ENCODE peak calls at places on chromosomes 6 and 20, in seven cellular contexts. B, R, M, Z, H, Y and J are unnamed samples. For H3K4me1 and H3K27me3, the result is how much of the 10 kb centered on the place peaks cover.

GRCh38 chr6:11320914-11321549 is 88.6 kb upstream of the NEDD9 start:
- DNase-seq in B (no peak), R (no peak), M (no peak), Z (no peak), H (no peak), Y (no peak), J (no peak)

GRCh38 chr20:50708845-50709555 is 17.7 kb upstream of the RIPOR3 start:
- DNase-seq in B (no peak), R (no peak), M (no peak), Z (no peak), H (no peak), Y (no peak), J (no peak)

GRCh38 chr6:156109713-156110112 is 654.1 kb upstream of the NOX3 start:
- DNase-seq in B (no peak), R (no peak), M (no peak), Z (no peak), H (no peak), Y (peak), J (no peak)

GRCh38 chr6:116557863-116558262 is 4.3 kb downstream of the CALHM4 start:
- DNase-seq in B (no peak), R (no peak), M (peak), Z (no peak), H (no peak), Y (peak), J (no peak)

GRCh38 chr6:142152731-142153130 is 5.7 kb downstream of the VTA1 start:
- DNase-seq in B (no peak), R (no peak), M (peak), Z (no peak), H (no peak), Y (peak), J (no peak)

GRCh38 chr6:91731939-91732338 is 1145.1 kb upstream of the MAP3K7 start:
- DNase-seq in B (no peak), R (no peak), M (no peak), Z (no peak), H (no peak), Y (no peak), J (no peak)

GRCh38 chr20:49510562-49511117 is 28.2 kb upstream of the KCNB1 start:
- DNase-seq in B (no peak), R (peak), M (peak), Z (no peak), H (peak), Y (peak), J (no peak)

GRCh38 chr6:48919555-48919954 is 543.5 kb downstream of the MMUT start:
- DNase-seq in B (no peak), R (no peak), M (no peak), Z (no peak), H (no peak), Y (no peak), J (no peak)

GRCh38 chr20:61742097-61742805 is 323.4 kb downstream of the TAF4 start:
- DNase-seq in B (no peak), R (no peak), M (no peak), Z (no peak), H (no peak), Y (no peak), J (no peak)

GRCh38 chr6:4133941-4134838 is 1.2 kb downstream of the ECI2 start:
- DNase-seq in B (peak), R (peak), M (peak), Z (no peak), H (no peak), Y (no peak), J (peak)

GRCh38 chr20:9285617-9286016 is 216.7 kb downstream of the PLCB4 start:
- DNase-seq in B (no peak), R (no peak), M (no peak), Z (no peak), H (no peak), Y (no peak), J (no peak)

GRCh38 chr6:130132286-130132701 is 90.5 kb downstream of the SAMD3 start:
- DNase-seq in B (no peak), R (no peak), M (no peak), Z (no peak), H (no peak), Y (no peak), J (peak)

GRCh38 chr20:10783660-10784336 is 110.0 kb upstream of the JAG1 start:
- DNase-seq in B (no peak), R (no peak), M (peak), Z (no peak), H (no peak), Y (no peak), J (no peak)

DNA sequence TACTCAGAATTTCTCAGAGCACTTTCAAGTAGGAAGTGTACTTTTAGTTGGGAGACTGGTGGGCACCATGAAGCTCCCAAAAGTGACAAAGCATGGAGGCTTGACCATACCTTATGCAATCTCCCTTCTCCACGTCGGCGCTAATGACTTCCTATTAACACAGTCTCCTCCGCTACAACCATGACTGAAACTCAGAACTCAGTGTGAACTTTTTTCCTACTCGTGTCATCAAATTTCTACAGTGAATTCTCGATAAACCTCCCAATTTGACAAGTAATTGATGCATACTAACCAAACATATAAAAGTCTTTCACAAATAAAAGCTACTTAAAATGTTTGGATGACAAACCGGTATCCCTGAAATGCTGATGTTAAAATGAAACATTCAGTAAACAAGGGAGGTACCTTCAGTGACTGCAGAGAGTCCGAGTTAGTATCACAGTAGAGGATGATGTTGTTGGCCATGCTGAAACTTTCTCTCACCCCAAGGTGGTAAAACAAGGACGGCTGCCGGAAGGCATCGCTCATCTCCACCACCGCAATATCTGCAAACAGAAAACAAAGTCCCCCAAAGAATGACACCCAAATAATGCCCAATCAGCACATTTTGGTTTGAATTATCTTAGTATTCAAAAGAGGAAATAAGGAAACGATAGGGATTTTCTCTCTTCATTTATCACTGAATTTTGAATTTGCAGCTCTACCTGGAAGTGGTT is 72.1 kb downstream of the MAP3K5 start:
- DNase-seq in B (no peak), R (no peak), M (no peak), Z (no peak), H (no peak), Y (no peak), J (no peak)
- H3K4me3 ChIP-seq in B (no peak), R (no peak), M (no peak), Z (no peak), H (no peak), Y (no peak), J (no peak)

GRCh38 chr6:120198033-120198432 is 848.5 kb upstream of the MAN1A1 start:
- DNase-seq in B (no peak), R (no peak), M (peak), Z (no peak), H (no peak), Y (no peak), J (no peak)

GRCh38 chr6:120202878-120203277 is 853.3 kb upstream of the MAN1A1 start:
- DNase-seq in B (no peak), R (no peak), M (no peak), Z (no peak), H (no peak), Y (no peak), J (no peak)

DNA sequence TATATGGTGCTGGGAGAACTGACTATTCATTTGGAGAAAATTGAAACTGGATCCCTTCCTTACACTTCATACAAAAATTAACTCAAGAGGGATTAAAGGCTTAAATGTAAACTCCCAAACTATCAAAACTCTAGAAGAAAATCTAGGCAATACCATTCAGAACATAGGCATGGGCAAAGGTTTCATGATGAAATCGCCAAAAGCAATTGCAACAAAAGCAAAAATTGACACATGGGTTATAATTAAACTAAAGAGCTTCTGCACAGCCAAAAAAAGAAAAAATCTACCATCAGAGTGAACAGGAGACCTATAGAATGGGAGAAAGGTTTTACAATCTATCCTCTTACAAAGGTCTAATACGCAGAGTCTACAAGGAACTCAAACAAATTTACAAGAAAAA is 851.3 kb upstream of the MAN1A1 start:
- DNase-seq in B (no peak), R (no peak), M (no peak), Z (no peak), H (no peak), Y (no peak), J (no peak)
- H3K4me1 ChIP-seq in B (under half), R (under half), M (under half), Z (under half), H (under half), Y (under half), J (under half)

GRCh38 chr20:59571151-59571550 is 33.2 kb upstream of the PHACTR3 start:
- DNase-seq in B (no peak), R (no peak), M (no peak), Z (no peak), H (no peak), Y (no peak), J (no peak)

GRCh38 chr20:59572515-59572914 is 31.8 kb upstream of the PHACTR3 start:
- DNase-seq in B (no peak), R (no peak), M (no peak), Z (no peak), H (no peak), Y (no peak), J (no peak)

GRCh38 chr20:59569305-59569704 is 35.0 kb upstream of the PHACTR3 start:
- DNase-seq in B (no peak), R (no peak), M (no peak), Z (no peak), H (no peak), Y (no peak), J (no peak)

GRCh38 chr20:59573837-59574236 is 30.5 kb upstream of the PHACTR3 start:
- DNase-seq in B (no peak), R (no peak), M (no peak), Z (no peak), H (no peak), Y (no peak), J (no peak)

GRCh38 chr20:59571591-59572314 is 32.6 kb upstream of the PHACTR3 start:
- DNase-seq in B (peak), R (peak), M (peak), Z (no peak), H (peak), Y (peak), J (peak)
- H3K27me3 ChIP-seq in B (under half), R (under half), M (under half), Z (under half), H (under half), Y (under half), J (under half)

GRCh38 chr6:52283111-52283510 is 1.4 kb downstream of the MCM3 start:
- DNase-seq in B (no peak), R (no peak), M (no peak), Z (no peak), H (no peak), Y (no peak), J (no peak)
- H3K4me3 ChIP-seq in B (peak), R (no peak), M (no peak), Z (peak), H (no peak), Y (no peak), J (peak)

DNA sequence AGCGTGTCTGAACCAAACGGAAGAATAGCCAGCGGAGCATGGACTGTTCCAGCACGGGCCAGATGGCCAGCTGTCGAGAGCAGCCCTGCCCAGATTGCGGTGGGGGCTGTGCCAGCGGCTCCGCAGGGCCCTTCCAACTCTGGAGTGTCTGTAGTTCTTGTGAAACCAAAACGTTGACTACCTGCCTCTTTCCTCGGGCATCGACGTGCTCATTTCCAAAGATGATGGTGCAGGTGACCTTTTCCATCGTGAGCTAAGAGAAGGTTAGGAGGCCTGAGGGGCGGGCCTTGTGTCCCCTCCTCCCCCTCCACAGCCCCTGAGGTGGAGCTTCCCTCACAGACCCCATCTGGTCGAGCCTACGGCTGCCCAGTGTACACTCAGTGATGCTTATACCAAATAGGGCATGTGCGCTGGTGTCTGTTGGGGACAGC is 12.9 kb upstream of the C20orf144 start:
- DNase-seq in B (no peak), R (peak), M (no peak), Z (no peak), H (peak), Y (no peak), J (no peak)
- H3K4me1 ChIP-seq in B (under half), R (under half), M (under half), Z (under half), H (under half), Y (under half), J (under half)

GRCh38 chr6:1608222-1608975 is 1.3 kb upstream of the FOXC1 start:
- DNase-seq in B (no peak), R (no peak), M (no peak), Z (no peak), H (no peak), Y (no peak), J (no peak)
- H3K27me3 ChIP-seq in B (under half), R (under half), M (half or more), Z (under half), H (under half), Y (under half), J (under half)